ENCODE peak calls at places on chromosome 11, in five cellular contexts. H, O, T, W and J are unnamed samples.
A peak's percentile ranks its signal among the peaks of the same experiment; 100 is the strongest.

GRCh38 chr11:8937159-8937558 is 4.4 kb upstream of the C11orf16 start:
- DNase-seq in H (no peak), W (no peak), O (no peak), T (no peak), J (no peak)

GRCh38 chr11:100980156-100980555 is 149.5 kb downstream of the PGR start:
- DNase-seq in H (no peak), O (no peak), W (no peak), T (peak; percentile 12), J (no peak)

GRCh38 chr11:68036717-68037239 is 2.0 kb upstream of the TCIRG1 start:
- DNase-seq in W (peak; percentile 96), T (no peak), O (peak; percentile 73), H (no peak), J (peak; percentile 84)

GRCh38 chr11:93541884-93542752 is 1.1 kb downstream of the SMCO4 start:
- DNase-seq in H (no peak), T (peak; percentile 75), W (peak; percentile 89), O (peak; percentile 45), J (peak; percentile 94)

GRCh38 chr11:35276396-35276795 is 137.4 kb downstream of the CD44 start:
- DNase-seq in O (no peak), H (no peak), T (peak; percentile 53), W (no peak), J (no peak)

GRCh38 chr11:14290422-14290821 is 68.6 kb downstream of the RRAS2 start:
- DNase-seq in T (no peak), O (no peak), H (no peak), W (no peak), J (no peak)

GRCh38 chr11:12005476-12005875 is 3.0 kb downstream of the DKK3 start:
- DNase-seq in W (no peak), T (peak; percentile 87), H (peak; percentile 62), O (no peak), J (no peak)

GRCh38 chr11:95059031-95059430 is 7.7 kb upstream of the SRSF8 start:
- DNase-seq in T (no peak), O (no peak), W (no peak), H (no peak), J (no peak)

GRCh38 chr11:83510530-83511449 is 224.6 kb upstream of the CCDC90B start:
- DNase-seq in H (no peak), T (no peak), O (no peak), W (no peak), J (peak; percentile 13)

GRCh38 chr11:92894197-92894596 is 75.3 kb upstream of the MTNR1B start:
- DNase-seq in T (peak; percentile 31), O (no peak), H (no peak), W (no peak), J (no peak)

GRCh38 chr11:121253951-121254350 is 38.6 kb upstream of the SC5D start:
- DNase-seq in W (no peak), O (no peak), H (no peak), T (no peak), J (no peak)

GRCh38 chr11:4610258-4610935 is 2.4 kb upstream of the TRIM68 start:
- DNase-seq in H (no peak), O (no peak), W (no peak), T (peak; percentile 23), J (peak; percentile 17)

GRCh38 chr11:79205786-79206185 is 235.0 kb downstream of the TENM4 start:
- DNase-seq in W (no peak), T (no peak), O (no peak), H (no peak), J (no peak)

GRCh38 chr11:3021125-3021524 is 29.0 kb upstream of the NAP1L4 start:
- DNase-seq in W (no peak), T (peak; percentile 45), H (no peak), O (no peak), J (peak; percentile 90)

GRCh38 chr11:13260963-13261599 is 16.5 kb upstream of the BMAL1 start:
- DNase-seq in T (peak; percentile 76), H (no peak), O (peak; percentile 21), W (no peak), J (no peak)

GRCh38 chr11:113540416-113541330 is 65.5 kb upstream of the DRD2 start:
- DNase-seq in H (no peak), T (no peak), W (no peak), O (no peak), J (no peak)

GRCh38 chr11:89487016-89487415 is 4.2 kb downstream of the NOX4 start:
- DNase-seq in T (peak; percentile 30), W (no peak), H (no peak), O (no peak), J (no peak)

GRCh38 chr11:17611049-17611448 is 64.0 kb downstream of the OTOG start:
- DNase-seq in W (no peak), O (no peak), H (no peak), T (no peak), J (peak; percentile 69)

GRCh38 chr11:77749232-77749631 is 71.3 kb downstream of the RSF1 start:
- DNase-seq in H (no peak), T (no peak), O (no peak), W (no peak), J (no peak)

GRCh38 chr11:116037851-116038250 is 533.6 kb upstream of the CADM1 start:
- DNase-seq in T (no peak), O (no peak), W (no peak), H (no peak), J (no peak)

GRCh38 chr11:66335531-66336233 is 552 bp downstream of the RIN1 start:
- DNase-seq in H (no peak), W (peak; percentile 80), T (peak; percentile 80), O (no peak), J (peak; percentile 97)

GRCh38 chr11:100709233-100709999 is 22.3 kb downstream of the ARHGAP42 start:
- DNase-seq in T (peak; percentile 5), W (no peak), O (no peak), H (no peak), J (peak; percentile 43)

DNA sequence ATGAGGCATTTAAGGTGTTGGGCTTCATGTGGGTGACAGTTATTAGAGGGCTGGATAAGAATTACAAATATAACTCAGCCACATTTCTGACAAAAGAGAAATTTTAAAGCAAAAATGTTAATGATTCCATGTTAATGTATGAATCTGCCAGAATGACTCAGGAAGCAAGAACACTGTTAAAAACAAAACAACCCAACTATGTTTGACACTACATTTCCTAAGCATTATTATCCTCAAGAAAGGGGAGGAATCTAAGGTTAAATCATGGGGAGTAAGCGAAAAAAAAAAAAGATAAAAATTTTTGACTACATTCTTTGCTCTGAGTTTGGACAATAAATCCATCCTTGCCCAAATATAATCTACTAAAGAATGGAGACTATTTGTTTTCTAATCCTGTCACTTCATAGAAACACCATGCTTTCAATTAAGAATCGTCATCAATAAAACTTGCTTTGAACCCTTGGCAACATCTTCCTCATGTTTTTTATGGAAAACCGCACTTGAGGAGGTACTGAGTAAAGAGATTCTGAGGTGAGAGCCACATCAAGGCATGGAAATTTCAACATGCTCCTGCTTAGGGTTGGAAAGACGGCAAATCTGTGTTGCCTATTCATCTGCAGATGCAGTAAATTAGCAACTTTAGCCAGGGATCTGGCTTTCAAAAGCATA is 9.8 kb downstream of the MAML2 start:
- DNase-seq in H (no peak), T (peak; percentile 82), O (no peak), W (no peak), J (no peak)
- H3K27ac ChIP-seq in H (no peak overlapping the region), T (peak overlapping the region; percentile 77), O (peak overlapping the region; percentile 56), W (no peak overlapping the region), J (peak overlapping the region; percentile 70)

DNA sequence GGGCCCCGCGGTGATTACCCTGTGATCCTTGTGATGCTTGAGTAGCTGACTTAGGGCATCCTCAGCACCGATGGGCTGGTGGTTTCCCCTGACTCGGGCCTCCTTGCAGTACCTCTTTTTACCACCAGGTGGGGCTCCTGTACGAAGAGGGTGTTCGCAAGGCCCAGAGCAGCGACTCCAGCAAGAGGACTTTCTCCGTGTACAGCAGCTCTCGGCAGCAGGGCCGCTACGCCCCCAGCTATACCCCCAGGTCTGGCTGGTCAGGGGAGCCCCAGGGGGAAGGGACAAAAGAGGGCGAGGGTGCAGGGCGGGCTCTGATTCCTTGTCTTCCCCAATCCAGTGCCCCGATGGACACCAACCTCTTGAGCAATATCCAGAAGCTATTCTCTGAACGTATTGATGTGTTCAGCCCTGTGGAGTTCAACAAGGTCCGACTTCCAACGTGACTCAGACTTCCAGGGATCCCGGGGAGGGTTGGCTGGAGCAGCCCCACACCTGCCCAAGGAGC is 1.3 kb upstream of the TM7SF2 start:
- DNase-seq in W (peak; percentile 95), O (peak; percentile 86), T (peak; percentile 86), H (peak; percentile 61), J (peak; percentile 99)
- H3K4me3 ChIP-seq in W (no peak overlapping the region), O (peak overlapping the region; percentile 77), T (no peak overlapping the region), H (no peak overlapping the region), J (peak overlapping the region; percentile 30)

GRCh38 chr11:46519351-46519750 is 74.5 kb downstream of the AMBRA1 start:
- DNase-seq in W (no peak), T (no peak), O (no peak), H (no peak), J (no peak)

GRCh38 chr11:46521947-46522681 is 71.7 kb downstream of the AMBRA1 start:
- DNase-seq in H (no peak), W (no peak), O (no peak), T (peak; percentile 36), J (peak; percentile 78)

GRCh38 chr11:46522682-46523281 is 71.0 kb downstream of the AMBRA1 start:
- DNase-seq in T (no peak), H (no peak), W (no peak), O (no peak), J (no peak)

GRCh38 chr11:46523290-46523689 is 70.5 kb downstream of the AMBRA1 start:
- DNase-seq in O (no peak), T (no peak), H (no peak), W (no peak), J (no peak)

DNA sequence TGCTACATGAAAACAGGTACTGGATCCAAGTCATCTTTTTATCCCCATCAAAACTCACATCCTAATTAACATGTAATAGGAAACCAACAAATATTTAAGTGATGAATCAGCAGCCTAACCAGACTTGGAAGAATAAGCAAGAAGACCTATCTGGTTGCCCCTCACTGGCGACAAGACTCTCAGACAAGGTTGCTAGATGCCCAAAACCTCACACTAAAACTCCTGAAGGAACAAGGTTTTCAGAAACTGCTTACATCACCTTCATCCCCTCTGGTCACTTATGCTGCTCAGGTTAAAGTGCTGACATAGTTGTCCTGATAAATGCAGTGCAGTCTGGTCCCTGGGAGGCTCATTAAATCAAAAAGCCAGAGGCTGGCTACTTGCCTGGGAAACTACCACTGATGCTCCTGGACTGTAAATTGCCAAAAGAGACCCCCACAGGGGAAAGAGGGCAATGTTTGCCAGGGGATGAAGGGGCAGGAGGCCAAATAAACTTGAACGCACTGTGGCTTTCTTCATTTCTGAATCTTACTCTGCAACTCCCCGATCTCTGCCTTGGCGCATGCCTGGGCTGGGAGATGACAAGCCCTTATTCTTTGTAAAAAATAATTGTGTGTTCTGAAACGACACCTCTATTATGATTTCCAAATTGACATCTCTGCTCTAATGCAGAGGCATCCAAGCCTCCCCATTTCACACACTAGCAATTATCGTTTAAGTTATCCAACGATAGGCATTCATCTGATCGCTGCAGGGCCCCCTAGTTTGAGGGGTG is 72.7 kb downstream of the AMBRA1 start:
- DNase-seq in O (no peak), T (peak; percentile 56), H (no peak), W (no peak), J (peak; percentile 80)
- H3K27ac ChIP-seq in O (no peak overlapping the region), T (no peak overlapping the region), H (no peak overlapping the region), W (no peak overlapping the region), J (no peak overlapping the region)

GRCh38 chr11:74749965-74750296 is 1.3 kb downstream of the RNF169 start:
- DNase-seq in W (no peak), O (no peak), T (peak; percentile 30), H (no peak), J (no peak)
- H3K4me3 ChIP-seq in W (peak overlapping the region; percentile 73), O (peak overlapping the region; percentile 87), T (peak overlapping the region; percentile 96), H (peak overlapping the region; percentile 87), J (peak overlapping the region; percentile 91)

GRCh38 chr11:26993965-26994446 is at the start of gene FIBIN:
- DNase-seq in O (peak; percentile 22), H (no peak), T (peak; percentile 69), W (peak; percentile 72), J (peak; percentile 75)
- H3K27ac ChIP-seq in O (peak within 1 kb of the TSS; percentile 86), H (no peak within 1 kb of the TSS), T (peak within 1 kb of the TSS; percentile 62), W (peak within 1 kb of the TSS; percentile 53), J (peak within 1 kb of the TSS; percentile 49)